ENCODE peak calls at places on chromosomes 4 and X, in nine cellular contexts. One of them, this sample, is unnamed.

GRCh38 chr4:96354036-96354712 is 514.3 kb downstream of the PDHA2 start:
- DNase-seq in fibroblast of pulmonary artery: peak; percentile 30
- DNase-seq in cardiac fibroblast: peak; percentile 50
- DNase-seq in fibroblast of lung: peak; percentile 7
- DNase-seq in endodermal cell: no peak
- DNase-seq in lower leg skin: no peak
- DNase-seq in transverse colon: no peak
- DNase-seq in BJ: no peak
- DNase-seq in astrocyte of the spinal cord: peak; percentile 22
- DNase-seq in this sample: no peak

GRCh38 chr4:92303621-92304027 is at the start of gene GRID2:
- DNase-seq in fibroblast of lung: peak; percentile 48
- DNase-seq in lower leg skin: no peak
- DNase-seq in cardiac fibroblast: peak; percentile 8
- DNase-seq in BJ: no peak
- DNase-seq in transverse colon: no peak
- DNase-seq in astrocyte of the spinal cord: peak; percentile 28
- DNase-seq in endodermal cell: peak; percentile 91
- DNase-seq in fibroblast of pulmonary artery: peak; percentile 38
- DNase-seq in this sample: no peak

GRCh38 chr4:99945718-99946345 is 586 bp downstream of the DNAJB14 start:
- DNase-seq in transverse colon: no peak
- DNase-seq in cardiac fibroblast: peak; percentile 35
- DNase-seq in endodermal cell: no peak
- DNase-seq in fibroblast of lung: peak; percentile 36
- DNase-seq in astrocyte of the spinal cord: peak; percentile 43
- DNase-seq in fibroblast of pulmonary artery: peak; percentile 29
- DNase-seq in lower leg skin: no peak
- DNase-seq in BJ: no peak
- DNase-seq in this sample: peak; percentile 27

GRCh38 chr4:168800926-168801325 is 209.1 kb downstream of the CBR4 start:
- DNase-seq in astrocyte of the spinal cord: no peak
- DNase-seq in fibroblast of lung: no peak
- DNase-seq in cardiac fibroblast: no peak
- DNase-seq in transverse colon: no peak
- DNase-seq in endodermal cell: no peak
- DNase-seq in fibroblast of pulmonary artery: no peak
- DNase-seq in BJ: no peak
- DNase-seq in lower leg skin: no peak
- DNase-seq in this sample: no peak

GRCh38 chr4:84799318-84799717 is 167.2 kb downstream of the WDFY3 start:
- DNase-seq in endodermal cell: no peak
- DNase-seq in lower leg skin: no peak
- DNase-seq in transverse colon: no peak
- DNase-seq in cardiac fibroblast: no peak
- DNase-seq in BJ: no peak
- DNase-seq in fibroblast of lung: no peak
- DNase-seq in fibroblast of pulmonary artery: peak; percentile 17
- DNase-seq in astrocyte of the spinal cord: no peak
- DNase-seq in this sample: no peak

GRCh38 chr4:21470531-21470930 is 478.0 kb downstream of the KCNIP4 start:
- DNase-seq in transverse colon: no peak
- DNase-seq in lower leg skin: no peak
- DNase-seq in fibroblast of pulmonary artery: peak; percentile 39
- DNase-seq in cardiac fibroblast: peak; percentile 39
- DNase-seq in BJ: peak; percentile 19
- DNase-seq in astrocyte of the spinal cord: peak; percentile 67
- DNase-seq in endodermal cell: no peak
- DNase-seq in fibroblast of lung: peak; percentile 78
- DNase-seq in this sample: peak; percentile 42

GRCh38 chr4:5824635-5825034 is 68.3 kb downstream of the CRMP1 start:
- DNase-seq in endodermal cell: peak; percentile 65
- DNase-seq in astrocyte of the spinal cord: peak; percentile 39
- DNase-seq in fibroblast of pulmonary artery: peak; percentile 65
- DNase-seq in fibroblast of lung: peak; percentile 55
- DNase-seq in transverse colon: no peak
- DNase-seq in BJ: no peak
- DNase-seq in lower leg skin: no peak
- DNase-seq in cardiac fibroblast: peak; percentile 60
- DNase-seq in this sample: peak; percentile 35

GRCh38 chrX:3178329-3178728 is 137.1 kb downstream of the ARSF start:
- DNase-seq in transverse colon: no peak
- DNase-seq in fibroblast of lung: no peak
- DNase-seq in fibroblast of pulmonary artery: no peak
- DNase-seq in cardiac fibroblast: no peak
- DNase-seq in BJ: no peak
- DNase-seq in lower leg skin: no peak
- DNase-seq in endodermal cell: no peak
- DNase-seq in astrocyte of the spinal cord: no peak
- DNase-seq in this sample: no peak

GRCh38 chr4:183936047-183936446 is 30.9 kb downstream of the STOX2 start:
- DNase-seq in transverse colon: no peak
- DNase-seq in lower leg skin: no peak
- DNase-seq in fibroblast of pulmonary artery: no peak
- DNase-seq in astrocyte of the spinal cord: no peak
- DNase-seq in endodermal cell: no peak
- DNase-seq in fibroblast of lung: no peak
- DNase-seq in cardiac fibroblast: no peak
- DNase-seq in BJ: no peak
- DNase-seq in this sample: no peak

GRCh38 chrX:115058276-115058675 is 40.9 kb upstream of the IL13RA2 start:
- DNase-seq in lower leg skin: no peak
- DNase-seq in cardiac fibroblast: peak; percentile 92
- DNase-seq in astrocyte of the spinal cord: peak; percentile 90
- DNase-seq in endodermal cell: no peak
- DNase-seq in fibroblast of lung: peak; percentile 92
- DNase-seq in fibroblast of pulmonary artery: peak; percentile 92
- DNase-seq in transverse colon: no peak
- DNase-seq in BJ: peak; percentile 85
- DNase-seq in this sample: peak; percentile 95

GRCh38 chrX:133655262-133655913 is 240.1 kb upstream of the GPC4 start:
- DNase-seq in endodermal cell: no peak
- DNase-seq in astrocyte of the spinal cord: no peak
- DNase-seq in cardiac fibroblast: no peak
- DNase-seq in fibroblast of pulmonary artery: no peak
- DNase-seq in transverse colon: no peak
- DNase-seq in lower leg skin: no peak
- DNase-seq in BJ: no peak
- DNase-seq in fibroblast of lung: no peak
- DNase-seq in this sample: peak; percentile 27

GRCh38 chrX:153900806-153901752 is 3.4 kb upstream of the AVPR2 start:
- DNase-seq in cardiac fibroblast: peak; percentile 89
- DNase-seq in fibroblast of lung: peak; percentile 61
- DNase-seq in endodermal cell: peak; percentile 60
- DNase-seq in BJ: peak; percentile 80
- DNase-seq in astrocyte of the spinal cord: peak; percentile 33
- DNase-seq in fibroblast of pulmonary artery: peak; percentile 91
- DNase-seq in transverse colon: peak; percentile 51
- DNase-seq in lower leg skin: peak; percentile 90
- DNase-seq in this sample: peak; percentile 85

GRCh38 chr4:54647070-54647469 is 10.7 kb upstream of the KIT start:
- DNase-seq in BJ: no peak
- DNase-seq in lower leg skin: no peak
- DNase-seq in fibroblast of pulmonary artery: no peak
- DNase-seq in transverse colon: no peak
- DNase-seq in fibroblast of lung: no peak
- DNase-seq in cardiac fibroblast: no peak
- DNase-seq in astrocyte of the spinal cord: no peak
- DNase-seq in endodermal cell: no peak
- DNase-seq in this sample: no peak

GRCh38 chr4:38130884-38131283 is 170.7 kb downstream of the PTTG2 start:
- DNase-seq in fibroblast of pulmonary artery: no peak
- DNase-seq in fibroblast of lung: no peak
- DNase-seq in cardiac fibroblast: no peak
- DNase-seq in lower leg skin: no peak
- DNase-seq in endodermal cell: no peak
- DNase-seq in BJ: no peak
- DNase-seq in astrocyte of the spinal cord: no peak
- DNase-seq in transverse colon: no peak
- DNase-seq in this sample: no peak

GRCh38 chrX:46715521-46715920 is 43.4 kb downstream of the SLC9A7 start:
- DNase-seq in fibroblast of pulmonary artery: no peak
- DNase-seq in BJ: no peak
- DNase-seq in endodermal cell: no peak
- DNase-seq in transverse colon: no peak
- DNase-seq in fibroblast of lung: no peak
- DNase-seq in cardiac fibroblast: no peak
- DNase-seq in astrocyte of the spinal cord: no peak
- DNase-seq in lower leg skin: no peak
- DNase-seq in this sample: peak; percentile 35

GRCh38 chrX:107747596-107748161 is 27.9 kb downstream of the TSC22D3 start:
- DNase-seq in cardiac fibroblast: peak; percentile 63
- DNase-seq in BJ: no peak
- DNase-seq in astrocyte of the spinal cord: peak; percentile 51
- DNase-seq in endodermal cell: no peak
- DNase-seq in fibroblast of pulmonary artery: peak; percentile 60
- DNase-seq in fibroblast of lung: peak; percentile 52
- DNase-seq in transverse colon: peak; percentile 22
- DNase-seq in lower leg skin: peak; percentile 76
- DNase-seq in this sample: peak; percentile 52

GRCh38 chr4:165112258-165113156 is at the start of gene TMEM192:
- DNase-seq in fibroblast of pulmonary artery: peak; percentile 93
- DNase-seq in BJ: peak; percentile 61
- DNase-seq in endodermal cell: peak; percentile 99
- DNase-seq in transverse colon: peak; percentile 96
- DNase-seq in cardiac fibroblast: peak; percentile 95
- DNase-seq in lower leg skin: peak; percentile 99
- DNase-seq in fibroblast of lung: peak; percentile 90
- DNase-seq in astrocyte of the spinal cord: peak; percentile 94
- DNase-seq in this sample: peak; percentile 83

GRCh38 chr4:7591409-7592063 is 156.8 kb upstream of the PSAPL1 start:
- DNase-seq in cardiac fibroblast: no peak
- DNase-seq in fibroblast of pulmonary artery: no peak
- DNase-seq in BJ: no peak
- DNase-seq in endodermal cell: no peak
- DNase-seq in fibroblast of lung: no peak
- DNase-seq in lower leg skin: no peak
- DNase-seq in transverse colon: no peak
- DNase-seq in astrocyte of the spinal cord: no peak
- DNase-seq in this sample: no peak

GRCh38 chr4:7590205-7590604 is 155.5 kb upstream of the PSAPL1 start:
- DNase-seq in fibroblast of lung: peak; percentile 2
- DNase-seq in lower leg skin: no peak
- DNase-seq in transverse colon: no peak
- DNase-seq in cardiac fibroblast: no peak
- DNase-seq in BJ: no peak
- DNase-seq in astrocyte of the spinal cord: no peak
- DNase-seq in endodermal cell: no peak
- DNase-seq in fibroblast of pulmonary artery: no peak
- DNase-seq in this sample: no peak

GRCh38 chr4:7597281-7597680 is 162.6 kb upstream of the PSAPL1 start:
- DNase-seq in astrocyte of the spinal cord: no peak
- DNase-seq in lower leg skin: no peak
- DNase-seq in transverse colon: no peak
- DNase-seq in BJ: no peak
- DNase-seq in fibroblast of lung: no peak
- DNase-seq in cardiac fibroblast: no peak
- DNase-seq in endodermal cell: no peak
- DNase-seq in fibroblast of pulmonary artery: no peak
- DNase-seq in this sample: no peak

GRCh38 chr4:7595883-7596535 is 161.3 kb upstream of the PSAPL1 start:
- DNase-seq in astrocyte of the spinal cord: no peak
- DNase-seq in BJ: no peak
- DNase-seq in fibroblast of lung: no peak
- DNase-seq in endodermal cell: peak; percentile 60
- DNase-seq in lower leg skin: no peak
- DNase-seq in fibroblast of pulmonary artery: no peak
- DNase-seq in cardiac fibroblast: no peak
- DNase-seq in transverse colon: no peak
- DNase-seq in this sample: no peak

GRCh38 chr4:7594013-7594412 is 159.3 kb upstream of the PSAPL1 start:
- DNase-seq in cardiac fibroblast: no peak
- DNase-seq in endodermal cell: peak; percentile 64
- DNase-seq in transverse colon: no peak
- DNase-seq in BJ: no peak
- DNase-seq in astrocyte of the spinal cord: no peak
- DNase-seq in fibroblast of pulmonary artery: no peak
- DNase-seq in lower leg skin: no peak
- DNase-seq in fibroblast of lung: no peak
- DNase-seq in this sample: no peak
- TF ChIP-seq CTCF in cardiac fibroblast: no peak
- TF ChIP-seq CTCF in endodermal cell: peak; percentile 65
- TF ChIP-seq CTCF in transverse colon: no peak
- TF ChIP-seq CTCF in BJ: no peak
- TF ChIP-seq CTCF in astrocyte of the spinal cord: no peak
- TF ChIP-seq CTCF in fibroblast of pulmonary artery: no peak
- TF ChIP-seq CTCF in lower leg skin: no peak
- TF ChIP-seq CTCF in fibroblast of lung: no peak
- TF ChIP-seq CTCF in this sample: no peak

GRCh38 chr4:1204828-1205591 is 32.6 kb upstream of the SPON2 start:
- DNase-seq in fibroblast of pulmonary artery: no peak
- DNase-seq in fibroblast of lung: no peak
- DNase-seq in lower leg skin: peak; percentile 90
- DNase-seq in cardiac fibroblast: no peak
- DNase-seq in transverse colon: peak; percentile 92
- DNase-seq in endodermal cell: peak; percentile 36
- DNase-seq in astrocyte of the spinal cord: no peak
- DNase-seq in BJ: no peak
- DNase-seq in this sample: no peak
- H3K4me3 ChIP-seq in fibroblast of pulmonary artery: no peak overlapping the region
- H3K4me3 ChIP-seq in fibroblast of lung: no peak overlapping the region
- H3K4me3 ChIP-seq in lower leg skin: no peak overlapping the region
- H3K4me3 ChIP-seq in cardiac fibroblast: no peak overlapping the region
- H3K4me3 ChIP-seq in transverse colon: no peak overlapping the region
- H3K4me3 ChIP-seq in endodermal cell: no peak overlapping the region
- H3K4me3 ChIP-seq in astrocyte of the spinal cord: no peak overlapping the region
- H3K4me3 ChIP-seq in BJ: no peak overlapping the region
- H3K4me3 ChIP-seq in this sample: no peak overlapping the region

DNA sequence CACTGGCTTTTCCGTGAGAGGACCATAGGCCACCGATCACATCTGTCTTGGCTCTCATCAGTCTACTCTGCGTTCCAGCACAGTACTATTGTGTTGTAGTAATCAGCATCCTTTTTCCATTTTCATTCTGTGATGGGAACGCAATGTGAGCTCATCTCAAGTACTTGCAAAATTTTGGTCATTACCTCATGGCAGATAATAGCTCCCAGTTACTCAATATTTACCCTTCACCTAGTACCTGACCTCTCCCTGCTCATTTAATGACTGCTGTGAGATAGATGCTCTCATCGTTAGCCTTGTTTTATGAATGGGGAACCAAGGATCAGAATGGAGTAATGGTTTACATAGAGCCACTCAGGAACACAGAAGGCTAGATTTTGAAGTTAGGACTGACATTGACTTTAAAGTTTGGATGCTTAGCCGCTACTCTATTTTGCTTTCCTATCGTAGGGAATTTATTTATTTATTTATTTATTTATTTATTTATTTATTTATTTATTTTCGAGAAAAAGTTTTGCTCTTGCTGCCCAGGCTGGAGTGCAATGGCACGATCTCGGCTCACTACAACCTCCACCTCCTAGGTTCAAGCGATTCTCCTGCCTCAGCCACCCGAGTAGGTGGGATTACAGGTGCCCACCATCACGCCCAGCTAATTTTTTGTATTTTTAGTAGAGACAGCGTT is 6.5 kb upstream of the GPR101 start:
- DNase-seq in transverse colon: no peak
- DNase-seq in endodermal cell: no peak
- DNase-seq in astrocyte of the spinal cord: no peak
- DNase-seq in fibroblast of lung: no peak
- DNase-seq in cardiac fibroblast: no peak
- DNase-seq in fibroblast of pulmonary artery: no peak
- DNase-seq in BJ: no peak
- DNase-seq in lower leg skin: no peak
- DNase-seq in this sample: no peak
- TF ChIP-seq CTCF in transverse colon: no peak
- TF ChIP-seq CTCF in endodermal cell: no peak
- TF ChIP-seq CTCF in astrocyte of the spinal cord: no peak
- TF ChIP-seq CTCF in fibroblast of lung: no peak
- TF ChIP-seq CTCF in cardiac fibroblast: no peak
- TF ChIP-seq CTCF in fibroblast of pulmonary artery: no peak
- TF ChIP-seq CTCF in BJ: no peak
- TF ChIP-seq CTCF in lower leg skin: no peak
- TF ChIP-seq CTCF in this sample: no peak

GRCh38 chr4:185744946-185745345 is 67.0 kb downstream of the SORBS2 start:
- DNase-seq in endodermal cell: no peak
- DNase-seq in cardiac fibroblast: no peak
- DNase-seq in astrocyte of the spinal cord: no peak
- DNase-seq in transverse colon: no peak
- DNase-seq in BJ: no peak
- DNase-seq in lower leg skin: no peak
- DNase-seq in fibroblast of pulmonary artery: no peak
- DNase-seq in fibroblast of lung: no peak
- DNase-seq in this sample: no peak
- H3K4me3 ChIP-seq in endodermal cell: no peak overlapping the region
- H3K4me3 ChIP-seq in cardiac fibroblast: no peak overlapping the region
- H3K4me3 ChIP-seq in astrocyte of the spinal cord: no peak overlapping the region
- H3K4me3 ChIP-seq in transverse colon: no peak overlapping the region
- H3K4me3 ChIP-seq in BJ: no peak overlapping the region
- H3K4me3 ChIP-seq in lower leg skin: no peak overlapping the region
- H3K4me3 ChIP-seq in fibroblast of pulmonary artery: no peak overlapping the region
- H3K4me3 ChIP-seq in fibroblast of lung: no peak overlapping the region
- H3K4me3 ChIP-seq in this sample: no peak overlapping the region